ENCODE peak calls at places on chromosomes 7 and 10, in six cellular contexts. One of them, this sample, is unnamed.

GRCh38 chr10:36765777-36766176 is 359.6 kb upstream of the ANKRD30A start:
- DNase-seq in H7: no peak
- DNase-seq in kidney tubule cell: no peak
- DNase-seq in CD8-positive, alpha-beta memory T cell: no peak
- DNase-seq in left cardiac atrium: no peak
- DNase-seq in lower lobe of right lung: no peak
- DNase-seq in this sample: peak; percentile 71

GRCh38 chr7:148911626-148912025 is 27.5 kb upstream of the EZH2 start:
- DNase-seq in H7: no peak
- DNase-seq in kidney tubule cell: peak; percentile 18
- DNase-seq in CD8-positive, alpha-beta memory T cell: no peak
- DNase-seq in left cardiac atrium: no peak
- DNase-seq in lower lobe of right lung: no peak
- DNase-seq in this sample: no peak

GRCh38 chr10:1923998-1924397 is 186.7 kb upstream of the ADARB2 start:
- DNase-seq in H7: no peak
- DNase-seq in kidney tubule cell: no peak
- DNase-seq in CD8-positive, alpha-beta memory T cell: no peak
- DNase-seq in left cardiac atrium: no peak
- DNase-seq in lower lobe of right lung: no peak
- DNase-seq in this sample: no peak

GRCh38 chr10:86688398-86688921 is 20.1 kb downstream of the LDB3 start:
- DNase-seq in H7: peak; percentile 91
- DNase-seq in kidney tubule cell: peak; percentile 76
- DNase-seq in CD8-positive, alpha-beta memory T cell: peak; percentile 25
- DNase-seq in left cardiac atrium: peak; percentile 67
- DNase-seq in lower lobe of right lung: peak; percentile 61
- DNase-seq in this sample: peak; percentile 79

GRCh38 chr7:102925962-102926825 is 13.4 kb downstream of the LRRC17 start:
- DNase-seq in H7: no peak
- DNase-seq in kidney tubule cell: peak; percentile 20
- DNase-seq in CD8-positive, alpha-beta memory T cell: no peak
- DNase-seq in left cardiac atrium: no peak
- DNase-seq in lower lobe of right lung: no peak
- DNase-seq in this sample: peak; percentile 63

GRCh38 chr10:10726101-10726500 is 291.6 kb upstream of the CELF2 start:
- DNase-seq in H7: no peak
- DNase-seq in kidney tubule cell: no peak
- DNase-seq in CD8-positive, alpha-beta memory T cell: no peak
- DNase-seq in left cardiac atrium: no peak
- DNase-seq in lower lobe of right lung: no peak
- DNase-seq in this sample: no peak

GRCh38 chr7:106367018-106367420 is 82.2 kb upstream of the NAMPT start:
- DNase-seq in H7: peak; percentile 41
- DNase-seq in kidney tubule cell: peak; percentile 42
- DNase-seq in CD8-positive, alpha-beta memory T cell: no peak
- DNase-seq in left cardiac atrium: no peak
- DNase-seq in lower lobe of right lung: peak; percentile 48
- DNase-seq in this sample: peak; percentile 43

GRCh38 chr7:25950488-25951413 is 201.2 kb upstream of the NFE2L3 start:
- DNase-seq in H7: peak; percentile 97
- DNase-seq in kidney tubule cell: peak; percentile 81
- DNase-seq in CD8-positive, alpha-beta memory T cell: peak; percentile 84
- DNase-seq in left cardiac atrium: peak; percentile 91
- DNase-seq in lower lobe of right lung: peak; percentile 96
- DNase-seq in this sample: peak; percentile 63

GRCh38 chr7:76244781-76245391 is 43.2 kb downstream of the SRRM3 start:
- DNase-seq in H7: peak; percentile 55
- DNase-seq in kidney tubule cell: no peak
- DNase-seq in CD8-positive, alpha-beta memory T cell: no peak
- DNase-seq in left cardiac atrium: no peak
- DNase-seq in lower lobe of right lung: no peak
- DNase-seq in this sample: no peak

GRCh38 chr7:121084256-121084655 is 95.7 kb downstream of the CPED1 start:
- DNase-seq in H7: no peak
- DNase-seq in kidney tubule cell: peak; percentile 47
- DNase-seq in CD8-positive, alpha-beta memory T cell: no peak
- DNase-seq in left cardiac atrium: no peak
- DNase-seq in lower lobe of right lung: no peak
- DNase-seq in this sample: no peak

GRCh38 chr10:27998178-27998953 is 513 bp downstream of the ODAD2 start:
- DNase-seq in H7: peak; percentile 75
- DNase-seq in kidney tubule cell: peak; percentile 50
- DNase-seq in CD8-positive, alpha-beta memory T cell: no peak
- DNase-seq in left cardiac atrium: peak; percentile 23
- DNase-seq in lower lobe of right lung: peak; percentile 55
- DNase-seq in this sample: peak; percentile 3

GRCh38 chr10:79102056-79102874 is 33.5 kb downstream of the ZMIZ1 start:
- DNase-seq in H7: peak; percentile 82
- DNase-seq in kidney tubule cell: peak; percentile 55
- DNase-seq in CD8-positive, alpha-beta memory T cell: no peak
- DNase-seq in left cardiac atrium: peak; percentile 70
- DNase-seq in lower lobe of right lung: no peak
- DNase-seq in this sample: peak; percentile 64

GRCh38 chr7:25659841-25660240 is 431.6 kb upstream of the NPVF start:
- DNase-seq in H7: no peak
- DNase-seq in kidney tubule cell: no peak
- DNase-seq in CD8-positive, alpha-beta memory T cell: no peak
- DNase-seq in left cardiac atrium: no peak
- DNase-seq in lower lobe of right lung: no peak
- DNase-seq in this sample: no peak

GRCh38 chr7:159012353-159013069 is 132.2 kb downstream of the VIPR2 start:
- DNase-seq in H7: no peak
- DNase-seq in kidney tubule cell: peak; percentile 9
- DNase-seq in CD8-positive, alpha-beta memory T cell: no peak
- DNase-seq in left cardiac atrium: peak; percentile 80
- DNase-seq in lower lobe of right lung: peak; percentile 80
- DNase-seq in this sample: no peak

GRCh38 chr10:49230004-49230403 is 41.8 kb upstream of the TMEM273 start:
- DNase-seq in H7: no peak
- DNase-seq in kidney tubule cell: no peak
- DNase-seq in CD8-positive, alpha-beta memory T cell: no peak
- DNase-seq in left cardiac atrium: no peak
- DNase-seq in lower lobe of right lung: no peak
- DNase-seq in this sample: no peak

GRCh38 chr7:12719141-12719919 is 31.9 kb downstream of the ARL4A start:
- DNase-seq in H7: no peak
- DNase-seq in kidney tubule cell: peak; percentile 80
- DNase-seq in CD8-positive, alpha-beta memory T cell: no peak
- DNase-seq in left cardiac atrium: no peak
- DNase-seq in lower lobe of right lung: no peak
- DNase-seq in this sample: peak; percentile 91

GRCh38 chr7:44563171-44563679 is 10.5 kb downstream of the DDX56 start:
- DNase-seq in H7: no peak
- DNase-seq in kidney tubule cell: no peak
- DNase-seq in CD8-positive, alpha-beta memory T cell: no peak
- DNase-seq in left cardiac atrium: no peak
- DNase-seq in lower lobe of right lung: no peak
- DNase-seq in this sample: no peak

This sample was measured in fibroblast of the aortic adventitia.